ENCODE peak calls at places on chromosome 3, in eight cellular contexts. M is NCI-H1092 treated with DMSO at 0.1 percent for 48 hours, C is NCI-H460, J is breast epithelium, O is DMS153, Y is adipocyte, P is DMS79 treated with DMSO at 0.1 percent for 48 hours, U is coronary artery. T is an unnamed sample.

GRCh38 chr3:65729973-65730372 is 308.7 kb downstream of the MAGI1 start:
- DNase-seq in M (peak), O (no peak), C (no peak), Y (no peak), P (no peak), U (no peak), J (no peak), T (no peak)

GRCh38 chr3:25426408-25426807 is 1.7 kb upstream of the RARB start:
- DNase-seq in M (no peak), O (no peak), U (no peak), Y (peak), J (peak), P (no peak), C (peak), T (no peak)

GRCh38 chr3:37466660-37467359 is 292.4 kb upstream of the LRRFIP2 start:
- DNase-seq in O (peak), Y (no peak), C (no peak), U (no peak), J (no peak), M (peak), P (peak), T (no peak)

GRCh38 chr3:42254566-42254965 is 11.4 kb downstream of the CCK start:
- DNase-seq in Y (no peak), O (no peak), P (no peak), M (no peak), U (no peak), C (no peak), J (no peak), T (no peak)

GRCh38 chr3:63800097-63800496 is 19.0 kb upstream of the C3orf49 start:
- DNase-seq in P (no peak), M (no peak), O (no peak), C (no peak), J (no peak), Y (no peak), U (no peak), T (no peak)

GRCh38 chr3:179973931-179974361 is 62.8 kb downstream of the PEX5L start:
- DNase-seq in J (no peak), M (no peak), C (no peak), P (no peak), Y (no peak), O (no peak), U (no peak), T (no peak)

GRCh38 chr3:159620873-159621272 is 367.8 kb upstream of the IL12A start:
- DNase-seq in U (no peak), Y (peak), C (peak), P (no peak), O (no peak), J (no peak), M (no peak), T (no peak)

GRCh38 chr3:141425523-141426233 is 57.4 kb downstream of the ZBTB38 start:
- DNase-seq in U (no peak), O (no peak), P (no peak), C (no peak), J (no peak), Y (no peak), M (no peak), T (no peak)

GRCh38 chr3:186483611-186484340 is 60.4 kb downstream of the CRYGS start:
- DNase-seq in J (no peak), P (no peak), Y (peak), O (no peak), C (no peak), M (no peak), U (no peak), T (no peak)

GRCh38 chr3:64974401-64974800 is 286.6 kb upstream of the ADAMTS9 start:
- DNase-seq in O (no peak), J (no peak), U (no peak), C (no peak), Y (no peak), M (no peak), P (no peak), T (no peak)

GRCh38 chr3:4735243-4735642 is 242.1 kb downstream of the ITPR1 start:
- DNase-seq in O (no peak), P (no peak), J (no peak), U (no peak), M (peak), Y (no peak), C (no peak), T (no peak)

GRCh38 chr3:25380222-25380739 is 47.8 kb upstream of the RARB start:
- DNase-seq in O (no peak), C (no peak), U (no peak), J (no peak), Y (peak), M (no peak), P (no peak), T (no peak)

GRCh38 chr3:146640955-146641867 is 36.1 kb upstream of the PLSCR5 start:
- DNase-seq in M (peak), P (no peak), Y (peak), J (no peak), U (no peak), O (peak), C (peak), T (no peak)

GRCh38 chr3:47425383-47425778 is 44.6 kb downstream of the PTPN23 start:
- DNase-seq in J (no peak), M (no peak), P (no peak), U (no peak), Y (no peak), C (no peak), O (no peak), T (no peak)

GRCh38 chr3:59575113-59576001 is 525.5 kb upstream of the CFAP20DC start:
- DNase-seq in O (peak), Y (peak), C (peak), P (peak), J (peak), U (peak), M (peak), T (peak)

GRCh38 chr3:98986073-98986472 is 84.6 kb upstream of the DCBLD2 start:
- DNase-seq in Y (peak), P (no peak), J (no peak), O (no peak), M (no peak), U (no peak), C (no peak), T (no peak)

GRCh38 chr3:192514754-192515660 is 212.3 kb downstream of the FGF12 start:
- DNase-seq in P (no peak), M (peak), C (no peak), U (no peak), J (no peak), O (peak), Y (no peak), T (no peak)

T was measured in CD8-positive, alpha-beta memory T cell.